ENCODE peak calls at places on chromosomes 11 and 22, in six cellular contexts. L is Ammon's horn; P is GM19239; X is activated CD8-positive, alpha-beta memory T cell treated with anti-CD3 and anti-CD28 coated beads for 1 hour; O is activated naive CD4-positive, alpha-beta T cell treated with anti-CD3 and anti-CD28 coated beads, Interleukin-2, amount 50 U/mL, for 16 hours; W is HEK293T. F is an unnamed sample.

GRCh38 chr11:88115828-88116410 is 59.3 kb downstream of the RAB38 start:
- DNase-seq in L (no peak), P (no peak), X (no peak), O (no peak), W (no peak), F (no peak)

GRCh38 chr11:64344160-64344559 is 4.2 kb downstream of the CCDC88B start:
- DNase-seq in L (no peak), P (no peak), X (no peak), O (no peak), W (no peak), F (no peak)

GRCh38 chr22:44204937-44205712 is 24.4 kb downstream of the PARVG start:
- DNase-seq in L (no peak), P (no peak), X (no peak), O (no peak), W (no peak), F (no peak)

GRCh38 chr11:43913829-43914380 is 28.5 kb upstream of the C11orf96 start:
- DNase-seq in L (no peak), P (no peak), X (no peak), O (no peak), W (no peak), F (no peak)

GRCh38 chr22:30885591-30885990 is 83.0 kb downstream of the MORC2 start:
- DNase-seq in L (no peak), P (no peak), X (no peak), O (no peak), W (no peak), F (peak)

GRCh38 chr11:131311746-131312145 is 58.7 kb upstream of the NTM start:
- DNase-seq in L (no peak), P (no peak), X (no peak), O (no peak), W (no peak), F (no peak)

GRCh38 chr22:29856496-29856895 is 18.4 kb upstream of the ASCC2 start:
- DNase-seq in L (no peak), P (no peak), X (no peak), O (no peak), W (no peak), F (no peak)

GRCh38 chr22:48952256-48953102 is 875.2 kb downstream of the BRD1 start:
- DNase-seq in L (no peak), P (no peak), X (no peak), O (no peak), W (no peak), F (peak)

GRCh38 chr11:65446446-65447277 is 24.1 kb downstream of the NEAT1 start:
- DNase-seq in L (no peak), P (no peak), X (no peak), O (no peak), W (no peak), F (no peak)

GRCh38 chr11:114298701-114299090 is 2.5 kb downstream of the NNMT start:
- DNase-seq in L (no peak), P (no peak), X (no peak), O (no peak), W (no peak), F (no peak)

GRCh38 chr11:124801014-124801413 is 808 bp upstream of the MSANTD2 start:
- DNase-seq in L (no peak), P (no peak), X (no peak), O (no peak), W (no peak), F (no peak)

GRCh38 chr11:76208829-76209670 is 2.7 kb upstream of the WNT11 start:
- DNase-seq in L (peak), P (peak), X (peak), O (peak), W (peak), F (peak)

GRCh38 chr11:70077411-70078094 is 564 bp upstream of the ANO1 start:
- DNase-seq in L (no peak), P (no peak), X (no peak), O (no peak), W (no peak), F (peak)

GRCh38 chr22:38853149-38853548 is 9.3 kb upstream of the NPTXR start:
- DNase-seq in L (no peak), P (no peak), X (no peak), O (no peak), W (no peak), F (no peak)

GRCh38 chr11:18347471-18348125 is 25.2 kb downstream of the GTF2H1 start:
- DNase-seq in L (no peak), P (no peak), X (no peak), O (no peak), W (no peak), F (no peak)

GRCh38 chr11:18540207-18541009 is 13.7 kb upstream of the TSG101 start:
- DNase-seq in L (peak), P (no peak), X (no peak), O (no peak), W (no peak), F (no peak)

GRCh38 chr11:33930317-33931021 is 38.6 kb upstream of the LMO2 start:
- DNase-seq in L (peak), P (no peak), X (no peak), O (no peak), W (no peak), F (no peak)

GRCh38 chr11:76664578-76665061 is 5.9 kb downstream of the LRRC32 start:
- DNase-seq in L (no peak), P (no peak), X (no peak), O (no peak), W (no peak), F (peak)

GRCh38 chr22:49212002-49212401 is 615.7 kb downstream of the BRD1 start:
- DNase-seq in L (no peak), P (no peak), X (no peak), O (no peak), W (no peak), F (peak)

GRCh38 chr11:93540337-93540736 is 2.9 kb downstream of the SMCO4 start:
- DNase-seq in L (no peak), P (no peak), X (no peak), O (no peak), W (no peak), F (no peak)

GRCh38 chr11:84137960-84138359 is 851.8 kb upstream of the CCDC90B start:
- DNase-seq in L (no peak), P (no peak), X (no peak), O (no peak), W (no peak), F (no peak)

GRCh38 chr11:113974741-113975470 is at the start of gene HTR3A:
- DNase-seq in L (no peak), P (no peak), X (no peak), O (no peak), W (peak), F (peak)

GRCh38 chr22:22984967-22985366 is 85.4 kb upstream of the GNAZ start:
- DNase-seq in L (no peak), P (no peak), X (no peak), O (no peak), W (no peak), F (no peak)

GRCh38 chr22:21802673-21803072 is 64.8 kb downstream of the MAPK1 start:
- DNase-seq in L (no peak), P (no peak), X (no peak), O (no peak), W (no peak), F (no peak)

GRCh38 chr11:125457814-125458343 is 38.2 kb downstream of the FEZ1 start:
- DNase-seq in L (peak), P (no peak), X (no peak), O (no peak), W (no peak), F (no peak)

GRCh38 chr11:105923252-105923651 is 98.8 kb downstream of the MSANTD4 start:
- DNase-seq in L (no peak), P (no peak), X (no peak), O (no peak), W (no peak), F (no peak)

GRCh38 chr22:20435436-20436308 is 2.0 kb downstream of the SCARF2 start:
- DNase-seq in L (no peak), P (no peak), X (no peak), O (no peak), W (no peak), F (peak)

GRCh38 chr11:115928811-115929210 is 424.6 kb upstream of the CADM1 start:
- DNase-seq in L (no peak), P (no peak), X (no peak), O (no peak), W (no peak), F (no peak)

GRCh38 chr11:117807482-117808272 is 10.7 kb upstream of the DSCAML1 start:
- DNase-seq in L (peak), P (no peak), X (peak), O (peak), W (peak), F (peak)

GRCh38 chr22:30947821-30948454 is 20.6 kb downstream of the MORC2 start:
- DNase-seq in L (peak), P (no peak), X (no peak), O (no peak), W (peak), F (no peak)

GRCh38 chr11:28241760-28242159 is 133.6 kb downstream of the METTL15 start:
- DNase-seq in L (no peak), P (no peak), X (no peak), O (no peak), W (no peak), F (no peak)